ENCODE peak calls at places on chromosome 14, in four cellular contexts. One of them, this sample, is unnamed. For H3K79me1, the result is how much of the 10 kb centered on the place peaks cover.

GRCh38 chr14:35879141-35879648 is 53.1 kb downstream of the BRMS1L start:
- DNase-seq in IMR-90: peak
- DNase-seq in mesendoderm: no peak
- DNase-seq in H1: no peak
- DNase-seq in this sample: no peak

GRCh38 chr14:77574446-77575125 is 41.9 kb downstream of the SPTLC2 start:
- DNase-seq in IMR-90: peak
- DNase-seq in mesendoderm: no peak
- DNase-seq in H1: no peak
- DNase-seq in this sample: no peak

GRCh38 chr14:90062852-90063539 is 1.2 kb downstream of the KCNK13 start:
- DNase-seq in IMR-90: no peak
- DNase-seq in mesendoderm: peak
- DNase-seq in H1: no peak
- DNase-seq in this sample: no peak

GRCh38 chr14:53190938-53191337 is 37.8 kb upstream of the DDHD1 start:
- DNase-seq in IMR-90: peak
- DNase-seq in mesendoderm: no peak
- DNase-seq in H1: no peak
- DNase-seq in this sample: no peak

GRCh38 chr14:95523818-95524448 is 7.5 kb upstream of the SYNE3 start:
- DNase-seq in IMR-90: peak
- DNase-seq in mesendoderm: no peak
- DNase-seq in H1: no peak
- DNase-seq in this sample: no peak

GRCh38 chr14:59248170-59248569 is 59.7 kb downstream of the DAAM1 start:
- DNase-seq in IMR-90: no peak
- DNase-seq in mesendoderm: no peak
- DNase-seq in H1: no peak
- DNase-seq in this sample: no peak

GRCh38 chr14:95436348-95436747 is 80.1 kb downstream of the SYNE3 start:
- DNase-seq in IMR-90: no peak
- DNase-seq in mesendoderm: no peak
- DNase-seq in H1: no peak
- DNase-seq in this sample: no peak

GRCh38 chr14:25250516-25250915 is 200.6 kb upstream of the STXBP6 start:
- DNase-seq in IMR-90: no peak
- DNase-seq in mesendoderm: no peak
- DNase-seq in H1: no peak
- DNase-seq in this sample: no peak

GRCh38 chr14:85416771-85417170 is 113.2 kb upstream of the FLRT2 start:
- DNase-seq in IMR-90: peak
- DNase-seq in mesendoderm: no peak
- DNase-seq in H1: no peak
- DNase-seq in this sample: no peak

GRCh38 chr14:73503648-73504047 is 12.9 kb downstream of the RIOX1 start:
- DNase-seq in IMR-90: peak
- DNase-seq in mesendoderm: no peak
- DNase-seq in H1: no peak
- DNase-seq in this sample: no peak

GRCh38 chr14:69673099-69673498 is 61.7 kb downstream of the SUSD6 start:
- DNase-seq in IMR-90: no peak
- DNase-seq in mesendoderm: no peak
- DNase-seq in H1: no peak
- DNase-seq in this sample: no peak

GRCh38 chr14:104299993-104300761 is 161.8 kb downstream of the KIF26A start:
- DNase-seq in IMR-90: no peak
- DNase-seq in mesendoderm: peak
- DNase-seq in H1: no peak
- DNase-seq in this sample: no peak

GRCh38 chr14:36717363-36717762 is 55.7 kb downstream of the PAX9 start:
- DNase-seq in IMR-90: no peak
- DNase-seq in mesendoderm: peak
- DNase-seq in H1: peak
- DNase-seq in this sample: peak

GRCh38 chr14:55782166-55782565 is 202.2 kb downstream of the KTN1 start:
- DNase-seq in IMR-90: peak
- DNase-seq in mesendoderm: no peak
- DNase-seq in H1: no peak
- DNase-seq in this sample: no peak

GRCh38 chr14:67602995-67603545 is 3.0 kb upstream of the PIGH start:
- DNase-seq in IMR-90: no peak
- DNase-seq in mesendoderm: no peak
- DNase-seq in H1: no peak
- DNase-seq in this sample: no peak

GRCh38 chr14:54425537-54426274 is 15.5 kb downstream of the CNIH1 start:
- DNase-seq in IMR-90: no peak
- DNase-seq in mesendoderm: no peak
- DNase-seq in H1: no peak
- DNase-seq in this sample: no peak

GRCh38 chr14:54424479-54424901 is 16.7 kb downstream of the CNIH1 start:
- DNase-seq in IMR-90: no peak
- DNase-seq in mesendoderm: no peak
- DNase-seq in H1: no peak
- DNase-seq in this sample: no peak

GRCh38 chr14:54423991-54424390 is 17.2 kb downstream of the CNIH1 start:
- DNase-seq in IMR-90: no peak
- DNase-seq in mesendoderm: no peak
- DNase-seq in H1: no peak
- DNase-seq in this sample: no peak

GRCh38 chr14:54425068-54425467 is 16.1 kb downstream of the CNIH1 start:
- DNase-seq in IMR-90: no peak
- DNase-seq in mesendoderm: no peak
- DNase-seq in H1: no peak
- DNase-seq in this sample: no peak

DNA sequence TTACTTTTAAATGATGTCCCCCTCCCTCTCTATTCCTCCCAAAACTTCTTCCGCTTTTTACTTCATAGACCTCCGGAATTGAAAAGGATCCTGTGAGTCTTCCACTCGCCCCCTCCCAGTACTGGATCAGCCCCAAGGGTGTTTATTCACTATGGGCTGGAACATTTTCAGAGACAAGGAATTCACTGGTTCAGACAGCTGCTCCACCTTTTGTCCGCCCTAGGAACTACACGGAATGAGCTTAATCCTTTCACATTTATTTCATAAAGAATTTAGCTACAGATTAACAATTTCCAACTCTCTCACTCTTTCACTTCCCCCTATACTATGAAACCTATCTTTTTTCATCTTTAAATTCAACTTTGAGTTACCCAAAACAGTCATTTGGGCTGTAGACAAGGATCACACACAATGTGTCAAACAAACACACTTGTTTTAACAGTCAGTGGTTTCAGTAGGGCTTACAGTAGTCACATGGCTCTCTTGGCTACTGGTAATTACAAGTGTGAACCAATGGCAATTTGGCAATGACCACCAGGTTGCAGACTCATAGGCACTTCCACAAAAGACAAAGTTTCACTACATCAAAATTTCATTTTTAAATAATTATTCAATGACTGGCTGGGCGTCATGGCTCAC is 20.6 kb downstream of the CNIH1 start:
- DNase-seq in IMR-90: peak
- DNase-seq in mesendoderm: peak
- DNase-seq in H1: peak
- DNase-seq in this sample: no peak
- H3K56ac ChIP-seq in IMR-90: no peak
- H3K56ac ChIP-seq in mesendoderm: no peak
- H3K56ac ChIP-seq in H1: no peak
- H3K56ac ChIP-seq in this sample: no peak

GRCh38 chr14:61282746-61283145 is 1.6 kb upstream of the TMEM30B start:
- DNase-seq in IMR-90: no peak
- DNase-seq in mesendoderm: no peak
- DNase-seq in H1: no peak
- DNase-seq in this sample: no peak

GRCh38 chr14:61280526-61281185 is 482 bp downstream of the TMEM30B start:
- DNase-seq in IMR-90: peak
- DNase-seq in mesendoderm: peak
- DNase-seq in H1: no peak
- DNase-seq in this sample: peak

GRCh38 chr14:61280092-61280525 is 1.0 kb downstream of the TMEM30B start:
- DNase-seq in IMR-90: no peak
- DNase-seq in mesendoderm: no peak
- DNase-seq in H1: no peak
- DNase-seq in this sample: no peak

GRCh38 chr14:61281186-61281676 is at the start of gene TMEM30B:
- DNase-seq in IMR-90: no peak
- DNase-seq in mesendoderm: peak
- DNase-seq in H1: peak
- DNase-seq in this sample: peak

GRCh38 chr14:61281911-61282310 is 773 bp upstream of the TMEM30B start:
- DNase-seq in IMR-90: no peak
- DNase-seq in mesendoderm: no peak
- DNase-seq in H1: no peak
- DNase-seq in this sample: no peak
- H2BK120ac ChIP-seq in IMR-90: no peak
- H2BK120ac ChIP-seq in mesendoderm: no peak
- H2BK120ac ChIP-seq in H1: no peak
- H2BK120ac ChIP-seq in this sample: no peak

GRCh38 chr14:74549588-74549987 is 56.0 kb downstream of the ISCA2 start:
- DNase-seq in IMR-90: no peak
- DNase-seq in mesendoderm: peak
- DNase-seq in H1: no peak
- DNase-seq in this sample: no peak

GRCh38 chr14:74551903-74552371 is 58.4 kb downstream of the ISCA2 start:
- DNase-seq in IMR-90: no peak
- DNase-seq in mesendoderm: peak
- DNase-seq in H1: no peak
- DNase-seq in this sample: no peak

GRCh38 chr14:74551431-74551830 is 57.9 kb downstream of the ISCA2 start:
- DNase-seq in IMR-90: no peak
- DNase-seq in mesendoderm: no peak
- DNase-seq in H1: no peak
- DNase-seq in this sample: no peak

GRCh38 chr14:74550071-74550470 is 56.5 kb downstream of the ISCA2 start:
- DNase-seq in IMR-90: no peak
- DNase-seq in mesendoderm: no peak
- DNase-seq in H1: no peak
- DNase-seq in this sample: no peak

GRCh38 chr14:74551001-74551400 is 57.4 kb downstream of the ISCA2 start:
- DNase-seq in IMR-90: no peak
- DNase-seq in mesendoderm: no peak
- DNase-seq in H1: no peak
- DNase-seq in this sample: no peak
- H3K79me1 ChIP-seq in IMR-90: under half
- H3K79me1 ChIP-seq in mesendoderm: under half
- H3K79me1 ChIP-seq in H1: under half
- H3K79me1 ChIP-seq in this sample: under half

DNA sequence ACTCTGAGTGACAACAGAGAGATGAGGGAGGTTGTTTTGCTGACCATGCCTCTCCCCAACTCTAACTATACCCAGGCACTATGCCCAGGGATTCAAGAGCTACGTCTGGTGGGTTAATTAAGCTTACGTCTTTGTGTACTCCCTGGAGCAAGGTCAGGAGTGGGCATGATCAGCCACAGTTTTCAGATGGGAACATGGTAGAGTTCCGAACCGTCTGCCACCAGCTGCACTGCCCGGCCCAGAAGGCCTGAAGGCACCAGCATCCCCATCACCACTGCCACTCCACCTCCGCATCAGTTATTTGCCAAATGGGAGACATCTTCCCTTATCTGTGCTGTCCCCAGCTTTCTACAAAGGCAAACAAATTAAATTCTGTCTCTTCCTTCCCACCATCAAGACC is 11.1 kb upstream of the GPX2 start:
- DNase-seq in IMR-90: no peak
- DNase-seq in mesendoderm: no peak
- DNase-seq in H1: no peak
- DNase-seq in this sample: no peak
- H3K56ac ChIP-seq in IMR-90: no peak
- H3K56ac ChIP-seq in mesendoderm: no peak
- H3K56ac ChIP-seq in H1: no peak
- H3K56ac ChIP-seq in this sample: no peak

This sample was measured in H9.